ENCODE peak calls at places on chromosome 17, in seven cellular contexts. S is gastrocnemius medialis, Q is left lung, K is OCI-LY7, M is small intestine, I is kidney, P is right atrium auricular region. N is an unnamed sample. For H3K36me3 and H3K4me1, the result is how much of the 10 kb centered on the place peaks cover.

GRCh38 chr17:15083225-15083624 is 181.9 kb downstream of the PMP22 start:
- DNase-seq in M (no peak), P (no peak), S (no peak), K (no peak), I (no peak), Q (no peak), N (no peak)

GRCh38 chr17:69406906-69407305 is 7.6 kb upstream of the MAP2K6 start:
- DNase-seq in S (no peak), I (no peak), K (no peak), M (no peak), Q (no peak), P (no peak), N (no peak)

GRCh38 chr17:83180996-83181481 is 101.6 kb downstream of the METRNL start:
- DNase-seq in Q (no peak), K (peak), I (no peak), P (peak), S (no peak), M (no peak), N (no peak)

GRCh38 chr17:76550712-76551615 is 11.1 kb downstream of the PRCD start:
- DNase-seq in Q (no peak), P (no peak), S (no peak), K (no peak), M (peak), I (peak), N (no peak)

GRCh38 chr17:69418535-69418934 is 4.0 kb downstream of the MAP2K6 start:
- DNase-seq in S (no peak), I (no peak), Q (no peak), K (no peak), M (peak), P (no peak), N (no peak)

GRCh38 chr17:16439867-16440351 is 24.5 kb downstream of the TRPV2 start:
- DNase-seq in K (peak), I (no peak), Q (no peak), P (no peak), M (peak), S (no peak), N (no peak)

GRCh38 chr17:77279448-77280303 is 138.9 kb downstream of the SEC14L1 start:
- DNase-seq in S (no peak), M (peak), P (no peak), I (no peak), Q (no peak), K (no peak), N (no peak)

GRCh38 chr17:47707056-47707791 is 13.3 kb downstream of the TBKBP1 start:
- DNase-seq in I (peak), K (no peak), Q (peak), P (no peak), S (no peak), M (no peak), N (no peak)

GRCh38 chr17:82497483-82498405 is 21.8 kb upstream of the FOXK2 start:
- DNase-seq in K (peak), I (no peak), M (peak), S (peak), Q (peak), P (no peak), N (no peak)

GRCh38 chr17:39236981-39237441 is 11.3 kb upstream of the STAC2 start:
- DNase-seq in I (no peak), P (no peak), Q (no peak), S (no peak), K (no peak), M (no peak), N (no peak)

GRCh38 chr17:31392002-31392855 is 754 bp downstream of the RAB11FIP4 start:
- DNase-seq in P (peak), K (no peak), Q (no peak), M (no peak), I (no peak), S (no peak), N (no peak)

GRCh38 chr17:41542357-41542756 is 14.2 kb upstream of the KRT19 start:
- DNase-seq in Q (no peak), M (peak), S (no peak), I (no peak), P (no peak), K (no peak), N (no peak)

GRCh38 chr17:8420041-8420934 is 15.4 kb upstream of the NDEL1 start:
- DNase-seq in Q (no peak), I (peak), M (peak), P (peak), K (no peak), S (peak), N (no peak)

GRCh38 chr17:39769974-39770587 is 32.3 kb downstream of the GRB7 start:
- DNase-seq in M (peak), Q (no peak), K (peak), I (no peak), P (no peak), S (no peak), N (no peak)

GRCh38 chr17:78999056-78999768 is 10.4 kb downstream of the CANT1 start:
- DNase-seq in Q (no peak), M (no peak), S (no peak), I (peak), K (no peak), P (no peak), N (no peak)

GRCh38 chr17:78998311-78999055 is 11.1 kb downstream of the CANT1 start:
- DNase-seq in Q (peak), K (no peak), P (no peak), I (peak), S (no peak), M (peak), N (peak)

GRCh38 chr17:42872251-42872965 is 21.4 kb downstream of the AOC3 start:
- DNase-seq in S (no peak), I (peak), P (no peak), K (no peak), Q (no peak), M (peak), N (no peak)

GRCh38 chr17:77572851-77573250 is 385.7 kb upstream of the TNRC6C start:
- DNase-seq in K (no peak), M (no peak), S (no peak), I (no peak), P (no peak), Q (no peak), N (no peak)

DNA sequence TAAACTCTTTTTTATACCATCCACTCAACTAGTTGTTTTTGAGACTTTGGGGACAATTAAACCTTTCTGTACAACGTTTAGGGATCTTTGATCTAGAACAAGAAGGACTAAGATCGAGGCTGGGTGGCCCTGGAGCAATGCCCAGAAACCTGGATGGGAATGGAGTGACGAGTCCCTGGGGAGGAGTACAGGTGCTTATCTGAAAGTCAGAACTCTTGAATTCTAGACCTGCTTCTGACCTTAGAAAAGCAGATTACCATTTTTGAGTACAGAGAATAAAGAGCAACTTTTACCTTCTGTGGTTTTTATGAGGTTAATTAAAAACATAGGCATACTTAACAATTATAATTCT is 17.8 kb downstream of the UBE2Z start:
- DNase-seq in K (no peak), Q (no peak), P (no peak), I (no peak), S (no peak), M (no peak), N (no peak)
- H3K36me3 ChIP-seq in K (half or more), Q (under half), P (half or more), I (under half), S (under half), M (under half), N (half or more)

DNA sequence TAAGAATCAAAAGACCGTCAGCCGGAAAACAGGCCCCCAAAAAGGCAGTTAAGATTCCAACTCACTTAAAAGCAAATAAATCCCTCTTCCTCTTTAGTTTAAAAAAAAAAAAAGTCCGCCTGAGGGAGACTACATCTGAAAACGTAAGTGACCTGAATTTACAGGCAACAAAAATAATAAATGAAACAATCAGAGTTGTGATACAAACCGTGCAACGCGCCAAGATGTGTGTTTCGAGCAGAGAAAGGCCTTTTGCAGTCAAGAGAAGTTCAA is 1.1 kb downstream of the KANSL1 start:
- DNase-seq in K (no peak), Q (no peak), M (no peak), P (no peak), I (no peak), S (no peak), N (no peak)
- H3K4me1 ChIP-seq in K (half or more), Q (under half), M (under half), P (under half), I (under half), S (half or more), N (under half)

DNA sequence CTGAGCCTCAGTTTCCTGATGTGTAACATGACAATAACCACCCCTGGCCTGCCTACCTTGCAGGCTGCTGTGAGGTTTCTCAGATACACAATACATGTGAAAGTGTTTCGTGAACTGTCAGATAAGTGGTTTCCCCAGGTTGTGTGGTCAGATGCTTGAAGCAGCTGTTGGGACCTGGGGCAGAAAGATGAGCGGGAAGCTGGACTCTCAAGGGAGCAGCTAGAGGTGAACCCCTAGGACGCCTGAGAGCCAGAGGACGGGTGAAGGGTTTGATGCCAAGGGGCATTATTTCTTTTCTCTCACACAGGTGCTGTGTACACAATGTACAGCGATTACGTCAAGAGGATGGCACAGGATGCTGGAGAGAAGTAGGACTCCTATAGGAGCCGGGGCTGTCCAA is 2.3 kb downstream of the HIGD1B start:
- DNase-seq in P (no peak), Q (no peak), I (no peak), S (no peak), K (no peak), M (no peak), N (no peak)
- H3K36me3 ChIP-seq in P (under half), Q (under half), I (under half), S (under half), K (half or more), M (under half), N (under half)

GRCh38 chr17:56887105-56887504 is 26.7 kb downstream of the TRIM25 start:
- DNase-seq in S (no peak), M (no peak), Q (no peak), I (no peak), K (no peak), P (no peak), N (no peak)

GRCh38 chr17:56890390-56890789 is 23.5 kb downstream of the TRIM25 start:
- DNase-seq in M (no peak), K (no peak), Q (no peak), I (no peak), P (no peak), S (no peak), N (no peak)

GRCh38 chr17:56887552-56888467 is 26.0 kb downstream of the TRIM25 start:
- DNase-seq in M (peak), K (no peak), I (no peak), Q (no peak), S (no peak), P (no peak), N (no peak)

GRCh38 chr17:56884483-56885144 is 29.2 kb downstream of the TRIM25 start:
- DNase-seq in P (no peak), M (no peak), S (no peak), I (no peak), K (no peak), Q (no peak), N (no peak)

GRCh38 chr17:56886288-56886721 is 27.5 kb downstream of the TRIM25 start:
- DNase-seq in S (no peak), M (peak), P (no peak), K (no peak), I (no peak), Q (no peak), N (no peak)
- H3K4me1 ChIP-seq in S (under half), M (under half), P (under half), K (under half), I (under half), Q (under half), N (under half)

N was measured in thoracic aorta.